ENCODE peak calls at places on chromosomes 11 and 22, in six cellular contexts. One of them, this sample, is unnamed.

GRCh38 chr22:21690401-21690801 is 24.6 kb downstream of the PPIL2 start:
- ATAC-seq in activated CD4-positive, alpha-beta T cell treated with anti-CD3 and anti-CD28 coated beads for 36 hours: peak
- ATAC-seq in aorta: no peak
- ATAC-seq in right cardiac atrium: no peak
- ATAC-seq in activated CD8-positive, alpha-beta memory T cell treated with anti-CD3 and anti-CD28 coated beads, Interleukin-2, amount 10 ng/mL, durations not matched to agents 7 days and 5 days: no peak
- ATAC-seq in pancreas: no peak
- ATAC-seq in this sample: peak

GRCh38 chr11:8392166-8392565 is 128.5 kb upstream of the LMO1 start:
- ATAC-seq in activated CD4-positive, alpha-beta T cell treated with anti-CD3 and anti-CD28 coated beads for 36 hours: no peak
- ATAC-seq in aorta: no peak
- ATAC-seq in right cardiac atrium: no peak
- ATAC-seq in activated CD8-positive, alpha-beta memory T cell treated with anti-CD3 and anti-CD28 coated beads, Interleukin-2, amount 10 ng/mL, durations not matched to agents 7 days and 5 days: no peak
- ATAC-seq in pancreas: no peak
- ATAC-seq in this sample: no peak

GRCh38 chr11:117159892-117160291 is 15.8 kb downstream of the PAFAH1B2 start:
- ATAC-seq in activated CD4-positive, alpha-beta T cell treated with anti-CD3 and anti-CD28 coated beads for 36 hours: peak
- ATAC-seq in aorta: no peak
- ATAC-seq in right cardiac atrium: no peak
- ATAC-seq in activated CD8-positive, alpha-beta memory T cell treated with anti-CD3 and anti-CD28 coated beads, Interleukin-2, amount 10 ng/mL, durations not matched to agents 7 days and 5 days: no peak
- ATAC-seq in pancreas: no peak
- ATAC-seq in this sample: peak

GRCh38 chr22:20083891-20084546 is 4.0 kb downstream of the DGCR8 start:
- ATAC-seq in activated CD4-positive, alpha-beta T cell treated with anti-CD3 and anti-CD28 coated beads for 36 hours: no peak
- ATAC-seq in aorta: no peak
- ATAC-seq in right cardiac atrium: no peak
- ATAC-seq in activated CD8-positive, alpha-beta memory T cell treated with anti-CD3 and anti-CD28 coated beads, Interleukin-2, amount 10 ng/mL, durations not matched to agents 7 days and 5 days: no peak
- ATAC-seq in pancreas: no peak
- ATAC-seq in this sample: no peak

GRCh38 chr11:126083829-126084607 is 21.4 kb upstream of the CDON start:
- ATAC-seq in activated CD4-positive, alpha-beta T cell treated with anti-CD3 and anti-CD28 coated beads for 36 hours: peak
- ATAC-seq in aorta: no peak
- ATAC-seq in right cardiac atrium: no peak
- ATAC-seq in activated CD8-positive, alpha-beta memory T cell treated with anti-CD3 and anti-CD28 coated beads, Interleukin-2, amount 10 ng/mL, durations not matched to agents 7 days and 5 days: peak
- ATAC-seq in pancreas: no peak
- ATAC-seq in this sample: peak

GRCh38 chr11:97691061-97691460 is 1301.2 kb downstream of the JRKL start:
- ATAC-seq in activated CD4-positive, alpha-beta T cell treated with anti-CD3 and anti-CD28 coated beads for 36 hours: no peak
- ATAC-seq in aorta: no peak
- ATAC-seq in right cardiac atrium: no peak
- ATAC-seq in activated CD8-positive, alpha-beta memory T cell treated with anti-CD3 and anti-CD28 coated beads, Interleukin-2, amount 10 ng/mL, durations not matched to agents 7 days and 5 days: no peak
- ATAC-seq in pancreas: no peak
- ATAC-seq in this sample: no peak

GRCh38 chr11:61960532-61960931 is 6.9 kb downstream of the FTH1 start:
- ATAC-seq in activated CD4-positive, alpha-beta T cell treated with anti-CD3 and anti-CD28 coated beads for 36 hours: no peak
- ATAC-seq in aorta: no peak
- ATAC-seq in right cardiac atrium: no peak
- ATAC-seq in activated CD8-positive, alpha-beta memory T cell treated with anti-CD3 and anti-CD28 coated beads, Interleukin-2, amount 10 ng/mL, durations not matched to agents 7 days and 5 days: no peak
- ATAC-seq in pancreas: no peak
- ATAC-seq in this sample: no peak

GRCh38 chr22:29079218-29079901 is 6.5 kb downstream of the KREMEN1 start:
- ATAC-seq in activated CD4-positive, alpha-beta T cell treated with anti-CD3 and anti-CD28 coated beads for 36 hours: no peak
- ATAC-seq in aorta: no peak
- ATAC-seq in right cardiac atrium: no peak
- ATAC-seq in activated CD8-positive, alpha-beta memory T cell treated with anti-CD3 and anti-CD28 coated beads, Interleukin-2, amount 10 ng/mL, durations not matched to agents 7 days and 5 days: no peak
- ATAC-seq in pancreas: no peak
- ATAC-seq in this sample: no peak

GRCh38 chr11:134691474-134691873 is 279.4 kb upstream of the B3GAT1 start:
- ATAC-seq in activated CD4-positive, alpha-beta T cell treated with anti-CD3 and anti-CD28 coated beads for 36 hours: no peak
- ATAC-seq in aorta: no peak
- ATAC-seq in right cardiac atrium: no peak
- ATAC-seq in activated CD8-positive, alpha-beta memory T cell treated with anti-CD3 and anti-CD28 coated beads, Interleukin-2, amount 10 ng/mL, durations not matched to agents 7 days and 5 days: no peak
- ATAC-seq in pancreas: no peak
- ATAC-seq in this sample: no peak

GRCh38 chr22:44624689-44625420 is 77.1 kb upstream of the PRR5 start:
- ATAC-seq in activated CD4-positive, alpha-beta T cell treated with anti-CD3 and anti-CD28 coated beads for 36 hours: no peak
- ATAC-seq in aorta: no peak
- ATAC-seq in right cardiac atrium: no peak
- ATAC-seq in activated CD8-positive, alpha-beta memory T cell treated with anti-CD3 and anti-CD28 coated beads, Interleukin-2, amount 10 ng/mL, durations not matched to agents 7 days and 5 days: no peak
- ATAC-seq in pancreas: no peak
- ATAC-seq in this sample: no peak

GRCh38 chr11:134513585-134514120 is 101.6 kb upstream of the B3GAT1 start:
- ATAC-seq in activated CD4-positive, alpha-beta T cell treated with anti-CD3 and anti-CD28 coated beads for 36 hours: no peak
- ATAC-seq in aorta: no peak
- ATAC-seq in right cardiac atrium: no peak
- ATAC-seq in activated CD8-positive, alpha-beta memory T cell treated with anti-CD3 and anti-CD28 coated beads, Interleukin-2, amount 10 ng/mL, durations not matched to agents 7 days and 5 days: no peak
- ATAC-seq in pancreas: no peak
- ATAC-seq in this sample: no peak

GRCh38 chr22:29509815-29510214 is 29.8 kb downstream of the NEFH start:
- ATAC-seq in activated CD4-positive, alpha-beta T cell treated with anti-CD3 and anti-CD28 coated beads for 36 hours: no peak
- ATAC-seq in aorta: no peak
- ATAC-seq in right cardiac atrium: no peak
- ATAC-seq in activated CD8-positive, alpha-beta memory T cell treated with anti-CD3 and anti-CD28 coated beads, Interleukin-2, amount 10 ng/mL, durations not matched to agents 7 days and 5 days: no peak
- ATAC-seq in pancreas: no peak
- ATAC-seq in this sample: no peak

GRCh38 chr22:28345304-28345703 is 334.3 kb downstream of the TTC28 start:
- ATAC-seq in activated CD4-positive, alpha-beta T cell treated with anti-CD3 and anti-CD28 coated beads for 36 hours: no peak
- ATAC-seq in aorta: peak
- ATAC-seq in right cardiac atrium: peak
- ATAC-seq in activated CD8-positive, alpha-beta memory T cell treated with anti-CD3 and anti-CD28 coated beads, Interleukin-2, amount 10 ng/mL, durations not matched to agents 7 days and 5 days: no peak
- ATAC-seq in pancreas: no peak
- ATAC-seq in this sample: no peak

GRCh38 chr11:92384316-92384715 is 159.7 kb downstream of the FAT3 start:
- ATAC-seq in activated CD4-positive, alpha-beta T cell treated with anti-CD3 and anti-CD28 coated beads for 36 hours: no peak
- ATAC-seq in aorta: no peak
- ATAC-seq in right cardiac atrium: no peak
- ATAC-seq in activated CD8-positive, alpha-beta memory T cell treated with anti-CD3 and anti-CD28 coated beads, Interleukin-2, amount 10 ng/mL, durations not matched to agents 7 days and 5 days: no peak
- ATAC-seq in pancreas: no peak
- ATAC-seq in this sample: no peak

GRCh38 chr22:28116261-28116673 is 197.2 kb upstream of the PITPNB start:
- ATAC-seq in activated CD4-positive, alpha-beta T cell treated with anti-CD3 and anti-CD28 coated beads for 36 hours: no peak
- ATAC-seq in aorta: peak
- ATAC-seq in right cardiac atrium: peak
- ATAC-seq in activated CD8-positive, alpha-beta memory T cell treated with anti-CD3 and anti-CD28 coated beads, Interleukin-2, amount 10 ng/mL, durations not matched to agents 7 days and 5 days: no peak
- ATAC-seq in pancreas: peak
- ATAC-seq in this sample: no peak